ENCODE peak calls at places on chromosome 6, in five cellular contexts. V is lower lobe of right lung; F is NB4; B is cardiac fibroblast; T is CD8-positive, alpha-beta memory T cell. J is an unnamed sample.

GRCh38 chr6:27528714-27529113 is 55.8 kb upstream of the ZNF184 start:
- DNase-seq in F (no peak), T (no peak), V (no peak), B (no peak), J (no peak)

GRCh38 chr6:12598919-12599318 is 117.6 kb upstream of the PHACTR1 start:
- DNase-seq in B (no peak), T (no peak), V (no peak), F (no peak), J (no peak)

GRCh38 chr6:5490495-5491069 is 229.3 kb downstream of the FARS2 start:
- DNase-seq in T (no peak), V (no peak), F (no peak), B (no peak), J (no peak)

GRCh38 chr6:157712585-157713295 is 110.3 kb upstream of the SNX9 start:
- DNase-seq in T (no peak), F (no peak), V (no peak), B (no peak), J (no peak)

GRCh38 chr6:87074051-87074711 is 20.7 kb downstream of the CGA start:
- DNase-seq in T (no peak), V (no peak), F (no peak), B (no peak), J (no peak)

GRCh38 chr6:93721386-93722048 is 302.2 kb upstream of the EPHA7 start:
- DNase-seq in F (peak), V (no peak), T (no peak), B (peak), J (no peak)

GRCh38 chr6:70396796-70397729 is 16.2 kb upstream of the FAM135A start:
- DNase-seq in T (no peak), V (no peak), B (peak), F (peak), J (no peak)

GRCh38 chr6:110528930-110529325 is 52.5 kb upstream of the SLC22A16 start:
- DNase-seq in B (no peak), F (peak), T (no peak), V (no peak), J (no peak)

GRCh38 chr6:87154641-87155271 is 609 bp upstream of the ZNF292 start:
- DNase-seq in V (no peak), B (peak), F (peak), T (peak), J (no peak)

GRCh38 chr6:62286470-62286843 is 432 bp upstream of the KHDRBS2 start:
- DNase-seq in B (no peak), F (no peak), T (no peak), V (no peak), J (no peak)

GRCh38 chr6:31393932-31394331 is 9.5 kb upstream of the MICA start:
- DNase-seq in T (no peak), F (no peak), V (no peak), B (no peak), J (no peak)

GRCh38 chr6:35166160-35166919 is 25.2 kb upstream of the TCP11 start:
- DNase-seq in B (no peak), T (no peak), F (no peak), V (no peak), J (no peak)

GRCh38 chr6:118896339-118897136 is 2.6 kb downstream of the ASF1A start:
- DNase-seq in B (peak), F (peak), V (no peak), T (no peak), J (no peak)

GRCh38 chr6:40419377-40419776 is 167.8 kb downstream of the LRFN2 start:
- DNase-seq in T (no peak), B (no peak), F (no peak), V (peak), J (no peak)

GRCh38 chr6:45171380-45171779 is 156.8 kb upstream of the RUNX2 start:
- DNase-seq in T (no peak), B (no peak), F (no peak), V (no peak), J (no peak)

GRCh38 chr6:73377225-73377624 is 7.5 kb upstream of the OOEP start:
- DNase-seq in T (no peak), F (no peak), B (no peak), V (no peak), J (no peak)

GRCh38 chr6:39361657-39362486 is 39.4 kb upstream of the KCNK16 start:
- DNase-seq in V (peak), T (peak), F (peak), B (peak), J (peak)

GRCh38 chr6:11925805-11926204 is 86.3 kb upstream of the HIVEP1 start:
- DNase-seq in F (no peak), B (no peak), T (no peak), V (no peak), J (no peak)

GRCh38 chr6:151958332-151958731 is 150.8 kb downstream of the ESR1 start:
- DNase-seq in B (peak), V (no peak), T (no peak), F (peak), J (no peak)

GRCh38 chr6:27865952-27866369 is 46.2 kb downstream of the OR2B2 start:
- DNase-seq in F (peak), T (peak), B (no peak), V (no peak), J (no peak)

GRCh38 chr6:27861861-27862260 is 50.3 kb downstream of the OR2B2 start:
- DNase-seq in V (no peak), T (no peak), B (no peak), F (no peak), J (no peak)

GRCh38 chr6:108741346-108741989 is 106.8 kb upstream of the ARMC2 start:
- DNase-seq in B (no peak), T (no peak), V (no peak), F (no peak), J (no peak)

GRCh38 chr6:7085911-7086310 is 21.9 kb upstream of the RREB1 start:
- DNase-seq in F (peak), T (no peak), B (peak), V (peak), J (peak)

GRCh38 chr6:84618836-84619235 is 145.6 kb downstream of the TBX18 start:
- DNase-seq in V (no peak), B (peak), F (no peak), T (no peak), J (no peak)

GRCh38 chr6:25137497-25137896 is 141.7 kb upstream of the CARMIL1 start:
- DNase-seq in T (no peak), F (peak), B (no peak), V (no peak), J (no peak)

GRCh38 chr6:106885659-106886058 is 88.9 kb downstream of the CD24 start:
- DNase-seq in F (no peak), V (no peak), T (no peak), B (no peak), J (no peak)

GRCh38 chr6:32608374-32608773 is 18.7 kb upstream of the HLA-DRB1 start:
- DNase-seq in T (no peak), B (no peak), F (no peak), V (no peak), J (no peak)

GRCh38 chr6:32607988-32608298 is 18.3 kb upstream of the HLA-DRB1 start:
- DNase-seq in T (no peak), V (no peak), F (no peak), B (no peak), J (no peak)

GRCh38 chr6:32610897-32611296 is 21.2 kb upstream of the HLA-DRB1 start:
- DNase-seq in T (no peak), B (no peak), F (no peak), V (no peak), J (no peak)

GRCh38 chr6:32609391-32609730 is 19.7 kb upstream of the HLA-DRB1 start:
- DNase-seq in F (no peak), B (no peak), V (no peak), T (no peak), J (no peak)

GRCh38 chr6:32609731-32610640 is 20.3 kb upstream of the HLA-DRB1 start:
- DNase-seq in B (peak), V (no peak), T (no peak), F (peak), J (no peak)
- H3K4me3 ChIP-seq in B (no peak), V (no peak), T (peak), F (no peak), J (no peak)

DNA sequence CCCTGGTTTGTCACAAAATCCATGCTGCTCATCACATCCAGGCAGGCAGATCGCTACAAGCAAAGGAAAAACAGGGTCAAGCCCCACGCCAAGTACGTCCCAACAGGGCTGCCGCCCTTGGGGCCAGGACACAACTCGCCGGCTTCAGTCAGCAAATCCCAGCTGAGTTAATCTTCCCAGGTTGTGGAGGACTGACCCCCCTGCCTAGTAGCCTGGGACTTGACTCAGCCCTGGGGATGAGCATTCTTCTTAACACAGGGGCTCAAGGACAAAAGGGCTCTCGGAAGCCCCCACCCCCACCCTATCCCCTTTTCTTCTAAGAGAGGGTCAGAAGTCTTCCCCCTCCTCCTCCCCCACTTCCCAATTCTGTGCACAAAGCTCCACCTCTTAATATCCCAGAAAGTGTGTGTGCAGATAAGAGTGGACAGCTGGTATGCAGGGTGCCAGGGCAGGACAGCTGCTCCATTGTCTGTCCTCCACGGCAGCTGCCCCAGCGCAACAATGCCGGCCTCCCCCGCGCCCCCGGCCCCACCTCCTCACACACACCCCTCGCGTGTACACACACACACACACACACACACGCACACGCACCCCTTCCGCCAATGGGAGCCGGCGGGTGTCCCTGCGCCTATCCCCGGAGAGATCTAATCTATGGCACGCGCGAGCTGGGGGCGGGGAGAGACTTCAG is 4.5 kb downstream of the DLL1 start:
- DNase-seq in F (no peak), B (peak), T (no peak), V (no peak), J (no peak)
- H3K4me3 ChIP-seq in F (no peak), B (no peak), T (no peak), V (no peak), J (no peak)

GRCh38 chr6:116059713-116060571 is 749 bp downstream of the FRK start:
- DNase-seq in B (peak), F (peak), V (peak), T (no peak), J (no peak)
- H3K4me3 ChIP-seq in B (peak), F (no peak), V (peak), T (no peak), J (peak)

GRCh38 chr6:104930939-104931338 is 26.0 kb upstream of the LIN28B start:
- DNase-seq in F (no peak), B (no peak), V (no peak), T (no peak), J (no peak)
- H3K4me3 ChIP-seq in F (no peak), B (no peak), V (no peak), T (no peak), J (no peak)

GRCh38 chr6:111602481-111603404 is 2.9 kb downstream of the TRAF3IP2 start:
- DNase-seq in B (peak), F (no peak), V (no peak), T (no peak), J (no peak)
- H3K4me3 ChIP-seq in B (no peak), F (no peak), V (peak), T (no peak), J (no peak)

DNA sequence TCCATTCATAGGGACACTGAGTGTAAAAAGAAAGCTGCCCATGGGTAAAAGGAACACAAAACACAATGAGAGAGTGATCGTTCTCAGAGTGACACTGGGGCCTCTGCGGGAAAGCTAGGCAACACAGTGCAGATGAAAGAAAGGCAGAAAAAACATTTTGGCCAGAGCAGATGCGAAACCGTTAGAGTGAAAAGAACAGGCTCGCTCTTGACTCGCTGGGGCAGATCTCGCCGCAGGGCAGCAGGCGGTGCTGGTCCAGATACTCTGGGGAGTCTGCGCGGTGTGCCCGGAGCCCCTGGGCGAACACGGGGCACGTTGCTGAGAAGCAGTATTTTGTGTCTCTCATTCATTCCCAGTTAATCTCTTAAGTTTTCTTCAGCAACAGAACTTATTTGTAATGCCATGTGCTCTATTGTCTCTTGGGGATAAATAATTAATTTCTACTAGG is 685.0 kb downstream of the QKI start:
- DNase-seq in V (no peak), F (no peak), T (no peak), B (no peak), J (no peak)
- H3K4me3 ChIP-seq in V (no peak), F (no peak), T (no peak), B (no peak), J (no peak)

GRCh38 chr6:63649847-63650265 is 14.3 kb downstream of the PHF3 start:
- DNase-seq in T (no peak), F (no peak), V (no peak), B (no peak), J (no peak)

GRCh38 chr6:63643862-63644261 is 8.3 kb downstream of the PHF3 start:
- DNase-seq in F (peak), B (peak), V (no peak), T (no peak), J (no peak)

GRCh38 chr6:63640062-63640461 is 4.5 kb downstream of the PHF3 start:
- DNase-seq in T (no peak), B (no peak), F (peak), V (no peak), J (no peak)

GRCh38 chr6:63649269-63649668 is 13.7 kb downstream of the PHF3 start:
- DNase-seq in V (no peak), T (no peak), B (no peak), F (no peak), J (no peak)

GRCh38 chr6:63644668-63645326 is 9.2 kb downstream of the PHF3 start:
- DNase-seq in T (no peak), F (no peak), B (peak), V (no peak), J (no peak)
- H3K4me3 ChIP-seq in T (no peak), F (no peak), B (no peak), V (no peak), J (no peak)

GRCh38 chr6:129672883-129673631 is 36.9 kb downstream of the ARHGAP18 start:
- DNase-seq in V (no peak), B (peak), T (no peak), F (peak), J (no peak)
- H3K4me3 ChIP-seq in V (no peak), B (no peak), T (peak), F (no peak), J (no peak)

J was measured in right lobe of liver.